ENCODE peak calls at places on chromosomes 2 and 18, in seven cellular contexts. One of them, this sample, is unnamed.

GRCh38 chr2:239773377-239774141 is 251.6 kb downstream of the NDUFA10 start:
- DNase-seq in right lobe of liver: peak
- DNase-seq in H54: no peak
- DNase-seq in SW 1271: no peak
- DNase-seq in cardiac fibroblast: no peak
- DNase-seq in NCI-H1092 treated with DMSO at 0.1 percent for 48 hours: no peak
- DNase-seq in NCI-H1105 treated with DMSO at 0.1 percent for 48 hours: no peak
- DNase-seq in this sample: no peak

GRCh38 chr2:191066281-191067233 is 52.6 kb upstream of the STAT1 start:
- DNase-seq in NCI-H1105 treated with DMSO at 0.1 percent for 48 hours: no peak
- DNase-seq in right lobe of liver: no peak
- DNase-seq in H54: no peak
- DNase-seq in NCI-H1092 treated with DMSO at 0.1 percent for 48 hours: no peak
- DNase-seq in SW 1271: no peak
- DNase-seq in cardiac fibroblast: no peak
- DNase-seq in this sample: no peak

GRCh38 chr2:143433158-143433557 is 303.9 kb downstream of the ARHGAP15 start:
- DNase-seq in cardiac fibroblast: peak
- DNase-seq in H54: no peak
- DNase-seq in NCI-H1092 treated with DMSO at 0.1 percent for 48 hours: no peak
- DNase-seq in SW 1271: no peak
- DNase-seq in NCI-H1105 treated with DMSO at 0.1 percent for 48 hours: peak
- DNase-seq in right lobe of liver: no peak
- DNase-seq in this sample: no peak

GRCh38 chr2:61640406-61640805 is 102.2 kb upstream of the XPO1 start:
- DNase-seq in cardiac fibroblast: no peak
- DNase-seq in right lobe of liver: no peak
- DNase-seq in NCI-H1105 treated with DMSO at 0.1 percent for 48 hours: no peak
- DNase-seq in H54: no peak
- DNase-seq in SW 1271: no peak
- DNase-seq in NCI-H1092 treated with DMSO at 0.1 percent for 48 hours: no peak
- DNase-seq in this sample: no peak

GRCh38 chr2:48771241-48772014 is 15.9 kb upstream of the LHCGR start:
- DNase-seq in NCI-H1092 treated with DMSO at 0.1 percent for 48 hours: no peak
- DNase-seq in right lobe of liver: no peak
- DNase-seq in H54: no peak
- DNase-seq in cardiac fibroblast: no peak
- DNase-seq in SW 1271: no peak
- DNase-seq in NCI-H1105 treated with DMSO at 0.1 percent for 48 hours: no peak
- DNase-seq in this sample: no peak

GRCh38 chr2:200324362-200324761 is 17.9 kb downstream of the SPATS2L start:
- DNase-seq in SW 1271: no peak
- DNase-seq in cardiac fibroblast: no peak
- DNase-seq in right lobe of liver: no peak
- DNase-seq in NCI-H1092 treated with DMSO at 0.1 percent for 48 hours: no peak
- DNase-seq in NCI-H1105 treated with DMSO at 0.1 percent for 48 hours: no peak
- DNase-seq in H54: no peak
- DNase-seq in this sample: no peak

GRCh38 chr18:55587341-55588000 is 521 bp downstream of the TCF4 start:
- DNase-seq in right lobe of liver: peak
- DNase-seq in H54: no peak
- DNase-seq in cardiac fibroblast: peak
- DNase-seq in NCI-H1105 treated with DMSO at 0.1 percent for 48 hours: peak
- DNase-seq in NCI-H1092 treated with DMSO at 0.1 percent for 48 hours: peak
- DNase-seq in SW 1271: no peak
- DNase-seq in this sample: peak

GRCh38 chr2:3262437-3263388 is 114.9 kb downstream of the EIPR1 start:
- DNase-seq in SW 1271: no peak
- DNase-seq in NCI-H1092 treated with DMSO at 0.1 percent for 48 hours: no peak
- DNase-seq in NCI-H1105 treated with DMSO at 0.1 percent for 48 hours: no peak
- DNase-seq in cardiac fibroblast: no peak
- DNase-seq in H54: no peak
- DNase-seq in right lobe of liver: no peak
- DNase-seq in this sample: no peak

GRCh38 chr2:119929537-119929936 is 83.3 kb upstream of the EPB41L5 start:
- DNase-seq in right lobe of liver: no peak
- DNase-seq in NCI-H1092 treated with DMSO at 0.1 percent for 48 hours: no peak
- DNase-seq in NCI-H1105 treated with DMSO at 0.1 percent for 48 hours: no peak
- DNase-seq in SW 1271: no peak
- DNase-seq in cardiac fibroblast: peak
- DNase-seq in H54: no peak
- DNase-seq in this sample: no peak

GRCh38 chr2:199955007-199955338 is 318 bp downstream of the TYW5 start:
- DNase-seq in NCI-H1092 treated with DMSO at 0.1 percent for 48 hours: peak
- DNase-seq in H54: peak
- DNase-seq in cardiac fibroblast: peak
- DNase-seq in SW 1271: no peak
- DNase-seq in right lobe of liver: no peak
- DNase-seq in NCI-H1105 treated with DMSO at 0.1 percent for 48 hours: peak
- DNase-seq in this sample: no peak

GRCh38 chr2:237435844-237436590 is 22.1 kb upstream of the COL6A3 start:
- DNase-seq in NCI-H1092 treated with DMSO at 0.1 percent for 48 hours: no peak
- DNase-seq in right lobe of liver: no peak
- DNase-seq in NCI-H1105 treated with DMSO at 0.1 percent for 48 hours: no peak
- DNase-seq in cardiac fibroblast: peak
- DNase-seq in SW 1271: no peak
- DNase-seq in H54: no peak
- DNase-seq in this sample: peak

GRCh38 chr2:214322662-214323061 is 88.2 kb upstream of the VWC2L start:
- DNase-seq in SW 1271: no peak
- DNase-seq in H54: no peak
- DNase-seq in cardiac fibroblast: no peak
- DNase-seq in NCI-H1092 treated with DMSO at 0.1 percent for 48 hours: no peak
- DNase-seq in right lobe of liver: no peak
- DNase-seq in NCI-H1105 treated with DMSO at 0.1 percent for 48 hours: no peak
- DNase-seq in this sample: peak

GRCh38 chr2:105114551-105114950 is 76.7 kb downstream of the MRPS9 start:
- DNase-seq in cardiac fibroblast: peak
- DNase-seq in NCI-H1092 treated with DMSO at 0.1 percent for 48 hours: peak
- DNase-seq in SW 1271: peak
- DNase-seq in H54: peak
- DNase-seq in right lobe of liver: no peak
- DNase-seq in NCI-H1105 treated with DMSO at 0.1 percent for 48 hours: peak
- DNase-seq in this sample: peak

GRCh38 chr2:156182132-156182531 is 150.4 kb downstream of the NR4A2 start:
- DNase-seq in NCI-H1105 treated with DMSO at 0.1 percent for 48 hours: no peak
- DNase-seq in cardiac fibroblast: no peak
- DNase-seq in NCI-H1092 treated with DMSO at 0.1 percent for 48 hours: no peak
- DNase-seq in right lobe of liver: no peak
- DNase-seq in SW 1271: no peak
- DNase-seq in H54: no peak
- DNase-seq in this sample: no peak

GRCh38 chr2:219122197-219122965 is 38.2 kb downstream of the NHEJ1 start:
- DNase-seq in H54: no peak
- DNase-seq in SW 1271: no peak
- DNase-seq in NCI-H1105 treated with DMSO at 0.1 percent for 48 hours: no peak
- DNase-seq in right lobe of liver: no peak
- DNase-seq in NCI-H1092 treated with DMSO at 0.1 percent for 48 hours: no peak
- DNase-seq in cardiac fibroblast: no peak
- DNase-seq in this sample: no peak

GRCh38 chr2:100446696-100447095 is 23.6 kb upstream of the NMS start:
- DNase-seq in cardiac fibroblast: no peak
- DNase-seq in H54: no peak
- DNase-seq in NCI-H1105 treated with DMSO at 0.1 percent for 48 hours: no peak
- DNase-seq in right lobe of liver: no peak
- DNase-seq in SW 1271: no peak
- DNase-seq in NCI-H1092 treated with DMSO at 0.1 percent for 48 hours: no peak
- DNase-seq in this sample: peak

GRCh38 chr2:190948671-190949070 is 65.3 kb downstream of the STAT1 start:
- DNase-seq in SW 1271: peak
- DNase-seq in cardiac fibroblast: peak
- DNase-seq in H54: peak
- DNase-seq in NCI-H1105 treated with DMSO at 0.1 percent for 48 hours: no peak
- DNase-seq in right lobe of liver: no peak
- DNase-seq in NCI-H1092 treated with DMSO at 0.1 percent for 48 hours: no peak
- DNase-seq in this sample: no peak

GRCh38 chr2:37802106-37802791 is 122.8 kb upstream of the RMDN2 start:
- DNase-seq in H54: no peak
- DNase-seq in right lobe of liver: no peak
- DNase-seq in NCI-H1105 treated with DMSO at 0.1 percent for 48 hours: no peak
- DNase-seq in cardiac fibroblast: no peak
- DNase-seq in NCI-H1092 treated with DMSO at 0.1 percent for 48 hours: peak
- DNase-seq in SW 1271: no peak
- DNase-seq in this sample: peak

GRCh38 chr2:71876542-71877451 is 270.9 kb downstream of the CYP26B1 start:
- DNase-seq in NCI-H1092 treated with DMSO at 0.1 percent for 48 hours: no peak
- DNase-seq in right lobe of liver: no peak
- DNase-seq in H54: no peak
- DNase-seq in cardiac fibroblast: no peak
- DNase-seq in SW 1271: no peak
- DNase-seq in NCI-H1105 treated with DMSO at 0.1 percent for 48 hours: no peak
- DNase-seq in this sample: peak

GRCh38 chr2:169397697-169398096 is 35.4 kb upstream of the LRP2 start:
- DNase-seq in SW 1271: peak
- DNase-seq in H54: no peak
- DNase-seq in cardiac fibroblast: peak
- DNase-seq in right lobe of liver: no peak
- DNase-seq in NCI-H1105 treated with DMSO at 0.1 percent for 48 hours: peak
- DNase-seq in NCI-H1092 treated with DMSO at 0.1 percent for 48 hours: peak
- DNase-seq in this sample: peak

GRCh38 chr2:147569426-147569825 is 275.4 kb upstream of the ACVR2A start:
- DNase-seq in H54: no peak
- DNase-seq in right lobe of liver: no peak
- DNase-seq in NCI-H1105 treated with DMSO at 0.1 percent for 48 hours: no peak
- DNase-seq in cardiac fibroblast: no peak
- DNase-seq in NCI-H1092 treated with DMSO at 0.1 percent for 48 hours: no peak
- DNase-seq in SW 1271: no peak
- DNase-seq in this sample: no peak

GRCh38 chr2:50785781-50786180 is 246.2 kb downstream of the NRXN1 start:
- DNase-seq in SW 1271: no peak
- DNase-seq in NCI-H1092 treated with DMSO at 0.1 percent for 48 hours: no peak
- DNase-seq in H54: no peak
- DNase-seq in right lobe of liver: no peak
- DNase-seq in cardiac fibroblast: no peak
- DNase-seq in NCI-H1105 treated with DMSO at 0.1 percent for 48 hours: no peak
- DNase-seq in this sample: no peak

GRCh38 chr2:215904101-215904500 is 109.2 kb downstream of the MREG start:
- DNase-seq in NCI-H1105 treated with DMSO at 0.1 percent for 48 hours: no peak
- DNase-seq in SW 1271: no peak
- DNase-seq in NCI-H1092 treated with DMSO at 0.1 percent for 48 hours: no peak
- DNase-seq in right lobe of liver: no peak
- DNase-seq in H54: no peak
- DNase-seq in cardiac fibroblast: peak
- DNase-seq in this sample: peak

GRCh38 chr2:36672199-36672598 is 24.3 kb upstream of the VIT start:
- DNase-seq in NCI-H1105 treated with DMSO at 0.1 percent for 48 hours: peak
- DNase-seq in H54: no peak
- DNase-seq in SW 1271: peak
- DNase-seq in cardiac fibroblast: peak
- DNase-seq in NCI-H1092 treated with DMSO at 0.1 percent for 48 hours: no peak
- DNase-seq in right lobe of liver: no peak
- DNase-seq in this sample: peak

GRCh38 chr2:38665854-38666577 is at the start of gene GALM:
- DNase-seq in H54: peak
- DNase-seq in NCI-H1105 treated with DMSO at 0.1 percent for 48 hours: peak
- DNase-seq in right lobe of liver: peak
- DNase-seq in cardiac fibroblast: peak
- DNase-seq in NCI-H1092 treated with DMSO at 0.1 percent for 48 hours: no peak
- DNase-seq in SW 1271: no peak
- DNase-seq in this sample: peak

GRCh38 chr2:28568533-28568932 is 72.7 kb downstream of the PLB1 start:
- DNase-seq in H54: no peak
- DNase-seq in right lobe of liver: no peak
- DNase-seq in NCI-H1105 treated with DMSO at 0.1 percent for 48 hours: no peak
- DNase-seq in SW 1271: no peak
- DNase-seq in cardiac fibroblast: no peak
- DNase-seq in NCI-H1092 treated with DMSO at 0.1 percent for 48 hours: no peak
- DNase-seq in this sample: peak

GRCh38 chr18:35284846-35285245 is 5.2 kb downstream of the ZSCAN30 start:
- DNase-seq in SW 1271: no peak
- DNase-seq in right lobe of liver: no peak
- DNase-seq in NCI-H1092 treated with DMSO at 0.1 percent for 48 hours: no peak
- DNase-seq in H54: no peak
- DNase-seq in cardiac fibroblast: no peak
- DNase-seq in NCI-H1105 treated with DMSO at 0.1 percent for 48 hours: no peak
- DNase-seq in this sample: no peak

GRCh38 chr2:224033601-224034000 is 5.5 kb downstream of the SERPINE2 start:
- DNase-seq in SW 1271: no peak
- DNase-seq in NCI-H1092 treated with DMSO at 0.1 percent for 48 hours: no peak
- DNase-seq in H54: no peak
- DNase-seq in right lobe of liver: no peak
- DNase-seq in cardiac fibroblast: no peak
- DNase-seq in NCI-H1105 treated with DMSO at 0.1 percent for 48 hours: no peak
- DNase-seq in this sample: no peak

GRCh38 chr18:5627756-5628511 is 84.1 kb upstream of the EPB41L3 start:
- DNase-seq in right lobe of liver: no peak
- DNase-seq in cardiac fibroblast: no peak
- DNase-seq in H54: no peak
- DNase-seq in SW 1271: no peak
- DNase-seq in NCI-H1092 treated with DMSO at 0.1 percent for 48 hours: no peak
- DNase-seq in NCI-H1105 treated with DMSO at 0.1 percent for 48 hours: no peak
- DNase-seq in this sample: no peak

GRCh38 chr18:34740101-34740500 is 30.0 kb downstream of the DTNA start:
- DNase-seq in cardiac fibroblast: no peak
- DNase-seq in NCI-H1092 treated with DMSO at 0.1 percent for 48 hours: peak
- DNase-seq in right lobe of liver: no peak
- DNase-seq in H54: no peak
- DNase-seq in SW 1271: no peak
- DNase-seq in NCI-H1105 treated with DMSO at 0.1 percent for 48 hours: peak
- DNase-seq in this sample: no peak

GRCh38 chr2:235343156-235343774 is 150.6 kb upstream of the AGAP1 start:
- DNase-seq in cardiac fibroblast: no peak
- DNase-seq in H54: no peak
- DNase-seq in SW 1271: no peak
- DNase-seq in NCI-H1092 treated with DMSO at 0.1 percent for 48 hours: no peak
- DNase-seq in NCI-H1105 treated with DMSO at 0.1 percent for 48 hours: no peak
- DNase-seq in right lobe of liver: no peak
- DNase-seq in this sample: peak

GRCh38 chr18:10142496-10143160 is 228.8 kb downstream of the VAPA start:
- DNase-seq in right lobe of liver: no peak
- DNase-seq in NCI-H1105 treated with DMSO at 0.1 percent for 48 hours: no peak
- DNase-seq in NCI-H1092 treated with DMSO at 0.1 percent for 48 hours: no peak
- DNase-seq in H54: no peak
- DNase-seq in SW 1271: no peak
- DNase-seq in cardiac fibroblast: peak
- DNase-seq in this sample: peak

GRCh38 chr2:206250041-206250897 is 24.2 kb upstream of the ZDBF2 start:
- DNase-seq in NCI-H1092 treated with DMSO at 0.1 percent for 48 hours: no peak
- DNase-seq in cardiac fibroblast: peak
- DNase-seq in H54: no peak
- DNase-seq in NCI-H1105 treated with DMSO at 0.1 percent for 48 hours: no peak
- DNase-seq in right lobe of liver: no peak
- DNase-seq in SW 1271: no peak
- DNase-seq in this sample: no peak

GRCh38 chr2:223841436-223842180 is 4.2 kb upstream of the AP1S3 start:
- DNase-seq in right lobe of liver: no peak
- DNase-seq in H54: no peak
- DNase-seq in SW 1271: no peak
- DNase-seq in cardiac fibroblast: no peak
- DNase-seq in NCI-H1105 treated with DMSO at 0.1 percent for 48 hours: no peak
- DNase-seq in NCI-H1092 treated with DMSO at 0.1 percent for 48 hours: no peak
- DNase-seq in this sample: no peak

GRCh38 chr2:29618024-29618423 is 303.4 kb downstream of the ALK start:
- DNase-seq in NCI-H1105 treated with DMSO at 0.1 percent for 48 hours: no peak
- DNase-seq in right lobe of liver: no peak
- DNase-seq in cardiac fibroblast: no peak
- DNase-seq in SW 1271: no peak
- DNase-seq in NCI-H1092 treated with DMSO at 0.1 percent for 48 hours: no peak
- DNase-seq in H54: no peak
- DNase-seq in this sample: no peak

GRCh38 chr2:112787729-112788401 is 3.6 kb upstream of the IL1A start:
- DNase-seq in right lobe of liver: no peak
- DNase-seq in cardiac fibroblast: no peak
- DNase-seq in H54: no peak
- DNase-seq in NCI-H1105 treated with DMSO at 0.1 percent for 48 hours: no peak
- DNase-seq in SW 1271: no peak
- DNase-seq in NCI-H1092 treated with DMSO at 0.1 percent for 48 hours: no peak
- DNase-seq in this sample: no peak

This sample was measured in fibroblast of mammary gland.